ENCODE peak calls at places on chromosomes 2 and 18, in five cellular contexts. U is Panc1, C is AG09309, J is heart left ventricle, L is endodermal cell. E is an unnamed sample.
A peak's percentile ranks its signal among the peaks of the same experiment; 100 is the strongest.

GRCh38 chr2:207051345-207051959 is 112.1 kb downstream of the CPO start:
- DNase-seq in C (no peak), J (no peak), L (no peak), U (no peak), E (no peak)

GRCh38 chr2:157792345-157793052 is 83.6 kb downstream of the ACVR1 start:
- DNase-seq in L (no peak), U (no peak), J (no peak), C (peak; percentile 34), E (no peak)

GRCh38 chr2:10287766-10288165 is 14.9 kb upstream of the HPCAL1 start:
- DNase-seq in C (no peak), U (no peak), J (no peak), L (no peak), E (no peak)

GRCh38 chr2:237483018-237483731 is 3.9 kb upstream of the MLPH start:
- DNase-seq in J (no peak), C (peak; percentile 21), L (peak; percentile 68), U (peak; percentile 68), E (no peak)

GRCh38 chr2:150133623-150134022 is 353.8 kb downstream of the RND3 start:
- DNase-seq in L (no peak), C (peak; percentile 79), J (no peak), U (peak; percentile 87), E (no peak)

GRCh38 chr18:76256897-76257500 is 238.0 kb downstream of the ZNF516 start:
- DNase-seq in U (peak; percentile 20), J (no peak), L (peak; percentile 74), C (peak; percentile 48), E (no peak)

GRCh38 chr2:23526114-23526513 is 141.1 kb downstream of the KLHL29 start:
- DNase-seq in L (no peak), J (peak; percentile 8), C (no peak), U (no peak), E (no peak)

GRCh38 chr2:220334210-220334609 is 706.8 kb downstream of the SLC4A3 start:
- DNase-seq in J (no peak), C (no peak), U (no peak), L (no peak), E (no peak)

GRCh38 chr18:22841840-22842239 is 91.3 kb upstream of the RBBP8 start:
- DNase-seq in U (no peak), C (no peak), J (no peak), L (no peak), E (no peak)

GRCh38 chr2:233217892-233218377 is 33.5 kb upstream of the ATG16L1 start:
- DNase-seq in L (no peak), J (no peak), U (no peak), C (no peak), E (no peak)

GRCh38 chr2:201261911-201262310 is 1.6 kb downstream of the CASP8 start:
- DNase-seq in U (no peak), J (no peak), L (no peak), C (no peak), E (no peak)

DNA sequence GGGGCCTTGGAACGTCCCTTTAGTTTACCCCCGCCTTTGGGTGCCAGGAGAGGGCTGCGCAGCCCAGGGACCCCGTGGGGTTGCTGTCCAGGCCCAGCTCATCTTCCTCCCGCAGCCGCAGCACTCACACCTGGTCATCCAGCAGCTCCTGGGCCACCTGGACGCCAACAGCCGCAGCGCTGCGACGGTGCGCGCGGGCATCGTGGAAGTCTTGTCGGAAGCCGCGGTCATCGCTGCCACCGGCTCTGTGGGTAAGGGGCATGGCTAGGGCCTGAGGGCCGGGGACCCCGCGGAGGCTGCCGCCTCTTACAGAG is 37.2 kb downstream of the POMC start:
- DNase-seq in J (no peak), U (no peak), C (no peak), L (no peak), E (no peak)
- H3K4me3 ChIP-seq in J (peak overlapping the region; percentile 17), U (no peak overlapping the region), C (no peak overlapping the region), L (no peak overlapping the region), E (no peak overlapping the region)

DNA sequence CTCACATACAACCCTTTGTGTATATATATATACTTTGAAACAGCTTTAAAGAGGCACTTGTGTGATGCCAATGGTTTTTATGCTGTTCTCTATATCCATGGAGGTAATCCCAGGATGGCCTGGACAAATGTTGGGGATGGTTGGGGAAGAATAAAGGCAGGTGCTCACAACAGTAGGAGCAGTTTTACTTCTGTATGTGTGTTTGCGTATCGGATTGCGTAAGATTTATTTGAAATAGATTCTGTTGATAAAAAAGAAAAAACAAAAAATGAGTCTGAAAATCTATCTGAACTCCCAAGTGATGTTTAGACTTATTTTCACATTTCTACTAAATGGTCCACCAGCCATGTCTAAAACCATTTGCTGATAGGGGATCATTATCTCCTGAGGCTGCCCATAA is 29.3 kb downstream of the MRPL19 start:
- DNase-seq in J (no peak), C (no peak), L (no peak), U (no peak), E (no peak)
- H3K4me3 ChIP-seq in J (no peak overlapping the region), C (no peak overlapping the region), L (no peak overlapping the region), U (no peak overlapping the region), E (no peak overlapping the region)

GRCh38 chr2:169349528-169349927 is 12.8 kb downstream of the LRP2 start:
- DNase-seq in L (no peak), J (no peak), C (no peak), U (no peak), E (no peak)
- H3K4me3 ChIP-seq in L (no peak overlapping the region), J (no peak overlapping the region), C (no peak overlapping the region), U (no peak overlapping the region), E (no peak overlapping the region)

GRCh38 chr2:241866896-241867631 is 2.5 kb upstream of the RTP5 start:
- DNase-seq in U (no peak), C (no peak), L (no peak), J (peak; percentile 13), E (no peak)
- H3K4me3 ChIP-seq in U (no peak overlapping the region), C (no peak overlapping the region), L (no peak overlapping the region), J (no peak overlapping the region), E (no peak overlapping the region)

E was measured in vagina.